ENCODE peak calls at places on chromosomes 5 and 9, in seven cellular contexts. One of them, this sample, is unnamed.
A peak's percentile ranks its signal among the peaks of the same experiment; 100 is the strongest.

GRCh38 chr5:53343187-53343586 is 137.2 kb upstream of the FST start:
- DNase-seq in astrocyte of the cerebellum: peak; percentile 96
- DNase-seq in brain microvascular endothelial cell: peak; percentile 96
- DNase-seq in Peyer's patch: no peak
- DNase-seq in heart left ventricle: no peak
- DNase-seq in tibial artery: no peak
- DNase-seq in cardiac muscle cell: peak; percentile 95
- DNase-seq in this sample: no peak

GRCh38 chr9:83188272-83188671 is 125.3 kb upstream of the RASEF start:
- DNase-seq in astrocyte of the cerebellum: no peak
- DNase-seq in brain microvascular endothelial cell: no peak
- DNase-seq in Peyer's patch: no peak
- DNase-seq in heart left ventricle: no peak
- DNase-seq in tibial artery: no peak
- DNase-seq in cardiac muscle cell: peak; percentile 23
- DNase-seq in this sample: no peak

GRCh38 chr5:175687231-175687701 is 29.4 kb downstream of the HRH2 start:
- DNase-seq in astrocyte of the cerebellum: no peak
- DNase-seq in brain microvascular endothelial cell: no peak
- DNase-seq in Peyer's patch: no peak
- DNase-seq in heart left ventricle: peak; percentile 87
- DNase-seq in tibial artery: peak; percentile 81
- DNase-seq in cardiac muscle cell: no peak
- DNase-seq in this sample: peak; percentile 88

GRCh38 chr5:134462761-134463160 is 51.1 kb upstream of the CDKN2AIPNL start:
- DNase-seq in astrocyte of the cerebellum: no peak
- DNase-seq in brain microvascular endothelial cell: no peak
- DNase-seq in Peyer's patch: no peak
- DNase-seq in heart left ventricle: no peak
- DNase-seq in tibial artery: peak; percentile 46
- DNase-seq in cardiac muscle cell: no peak
- DNase-seq in this sample: no peak

GRCh38 chr9:132071847-132072507 is 7.7 kb downstream of the MED27 start:
- DNase-seq in astrocyte of the cerebellum: no peak
- DNase-seq in brain microvascular endothelial cell: no peak
- DNase-seq in Peyer's patch: no peak
- DNase-seq in heart left ventricle: no peak
- DNase-seq in tibial artery: no peak
- DNase-seq in cardiac muscle cell: no peak
- DNase-seq in this sample: no peak

GRCh38 chr5:88671808-88672499 is 211.0 kb downstream of the MEF2C start:
- DNase-seq in astrocyte of the cerebellum: no peak
- DNase-seq in brain microvascular endothelial cell: no peak
- DNase-seq in Peyer's patch: no peak
- DNase-seq in heart left ventricle: no peak
- DNase-seq in tibial artery: no peak
- DNase-seq in cardiac muscle cell: no peak
- DNase-seq in this sample: no peak

GRCh38 chr9:114263853-114264510 is 58.9 kb upstream of the ORM1 start:
- DNase-seq in astrocyte of the cerebellum: no peak
- DNase-seq in brain microvascular endothelial cell: no peak
- DNase-seq in Peyer's patch: no peak
- DNase-seq in heart left ventricle: no peak
- DNase-seq in tibial artery: no peak
- DNase-seq in cardiac muscle cell: no peak
- DNase-seq in this sample: no peak

GRCh38 chr5:122076669-122077450 is 1.2 kb downstream of the LOX start:
- DNase-seq in astrocyte of the cerebellum: peak; percentile 68
- DNase-seq in brain microvascular endothelial cell: peak; percentile 84
- DNase-seq in Peyer's patch: no peak
- DNase-seq in heart left ventricle: peak; percentile 73
- DNase-seq in tibial artery: peak; percentile 91
- DNase-seq in cardiac muscle cell: peak; percentile 86
- DNase-seq in this sample: peak; percentile 91

GRCh38 chr5:1820926-1821325 is 19.7 kb downstream of the NDUFS6 start:
- DNase-seq in astrocyte of the cerebellum: no peak
- DNase-seq in brain microvascular endothelial cell: no peak
- DNase-seq in Peyer's patch: no peak
- DNase-seq in heart left ventricle: no peak
- DNase-seq in tibial artery: no peak
- DNase-seq in cardiac muscle cell: no peak
- DNase-seq in this sample: no peak

GRCh38 chr5:130545291-130545690 is 619.8 kb downstream of the HINT1 start:
- DNase-seq in astrocyte of the cerebellum: no peak
- DNase-seq in brain microvascular endothelial cell: no peak
- DNase-seq in Peyer's patch: no peak
- DNase-seq in heart left ventricle: no peak
- DNase-seq in tibial artery: no peak
- DNase-seq in cardiac muscle cell: no peak
- DNase-seq in this sample: no peak

GRCh38 chr9:129556576-129557191 is 64.2 kb downstream of the C9orf50 start:
- DNase-seq in astrocyte of the cerebellum: no peak
- DNase-seq in brain microvascular endothelial cell: no peak
- DNase-seq in Peyer's patch: no peak
- DNase-seq in heart left ventricle: no peak
- DNase-seq in tibial artery: no peak
- DNase-seq in cardiac muscle cell: no peak
- DNase-seq in this sample: no peak

GRCh38 chr9:6132650-6133049 is 83.0 kb upstream of the IL33 start:
- DNase-seq in astrocyte of the cerebellum: no peak
- DNase-seq in brain microvascular endothelial cell: no peak
- DNase-seq in Peyer's patch: no peak
- DNase-seq in heart left ventricle: no peak
- DNase-seq in tibial artery: no peak
- DNase-seq in cardiac muscle cell: no peak
- DNase-seq in this sample: no peak

GRCh38 chr5:79750611-79751510 is 61.2 kb downstream of the CMYA5 start:
- DNase-seq in astrocyte of the cerebellum: no peak
- DNase-seq in brain microvascular endothelial cell: no peak
- DNase-seq in Peyer's patch: no peak
- DNase-seq in heart left ventricle: no peak
- DNase-seq in tibial artery: no peak
- DNase-seq in cardiac muscle cell: no peak
- DNase-seq in this sample: no peak

GRCh38 chr9:89577363-89577762 is 27.4 kb upstream of the GADD45G start:
- DNase-seq in astrocyte of the cerebellum: no peak
- DNase-seq in brain microvascular endothelial cell: no peak
- DNase-seq in Peyer's patch: no peak
- DNase-seq in heart left ventricle: no peak
- DNase-seq in tibial artery: no peak
- DNase-seq in cardiac muscle cell: no peak
- DNase-seq in this sample: no peak

GRCh38 chr9:131273146-131273545 is 3.2 kb downstream of the FAM78A start:
- DNase-seq in astrocyte of the cerebellum: no peak
- DNase-seq in brain microvascular endothelial cell: no peak
- DNase-seq in Peyer's patch: peak; percentile 41
- DNase-seq in heart left ventricle: peak; percentile 83
- DNase-seq in tibial artery: no peak
- DNase-seq in cardiac muscle cell: no peak
- DNase-seq in this sample: no peak

GRCh38 chr9:129712595-129713524 is 40.0 kb downstream of the PTGES start:
- DNase-seq in astrocyte of the cerebellum: no peak
- DNase-seq in brain microvascular endothelial cell: peak; percentile 64
- DNase-seq in Peyer's patch: no peak
- DNase-seq in heart left ventricle: no peak
- DNase-seq in tibial artery: no peak
- DNase-seq in cardiac muscle cell: peak; percentile 52
- DNase-seq in this sample: peak; percentile 73

GRCh38 chr5:13976867-13977479 is 32.5 kb upstream of the DNAH5 start:
- DNase-seq in astrocyte of the cerebellum: peak; percentile 36
- DNase-seq in brain microvascular endothelial cell: peak; percentile 27
- DNase-seq in Peyer's patch: no peak
- DNase-seq in heart left ventricle: no peak
- DNase-seq in tibial artery: no peak
- DNase-seq in cardiac muscle cell: peak; percentile 53
- DNase-seq in this sample: no peak

GRCh38 chr9:28031521-28032177 is 458.4 kb upstream of the C9orf72 start:
- DNase-seq in astrocyte of the cerebellum: no peak
- DNase-seq in brain microvascular endothelial cell: no peak
- DNase-seq in Peyer's patch: no peak
- DNase-seq in heart left ventricle: no peak
- DNase-seq in tibial artery: no peak
- DNase-seq in cardiac muscle cell: no peak
- DNase-seq in this sample: no peak

GRCh38 chr9:237858-238345 is 23.2 kb downstream of the DOCK8 start:
- DNase-seq in astrocyte of the cerebellum: no peak
- DNase-seq in brain microvascular endothelial cell: no peak
- DNase-seq in Peyer's patch: no peak
- DNase-seq in heart left ventricle: no peak
- DNase-seq in tibial artery: no peak
- DNase-seq in cardiac muscle cell: no peak
- DNase-seq in this sample: no peak

GRCh38 chr9:110427497-110428104 is 89.9 kb upstream of the TXNDC8 start:
- DNase-seq in astrocyte of the cerebellum: no peak
- DNase-seq in brain microvascular endothelial cell: peak; percentile 52
- DNase-seq in Peyer's patch: no peak
- DNase-seq in heart left ventricle: no peak
- DNase-seq in tibial artery: no peak
- DNase-seq in cardiac muscle cell: peak; percentile 52
- DNase-seq in this sample: no peak

DNA sequence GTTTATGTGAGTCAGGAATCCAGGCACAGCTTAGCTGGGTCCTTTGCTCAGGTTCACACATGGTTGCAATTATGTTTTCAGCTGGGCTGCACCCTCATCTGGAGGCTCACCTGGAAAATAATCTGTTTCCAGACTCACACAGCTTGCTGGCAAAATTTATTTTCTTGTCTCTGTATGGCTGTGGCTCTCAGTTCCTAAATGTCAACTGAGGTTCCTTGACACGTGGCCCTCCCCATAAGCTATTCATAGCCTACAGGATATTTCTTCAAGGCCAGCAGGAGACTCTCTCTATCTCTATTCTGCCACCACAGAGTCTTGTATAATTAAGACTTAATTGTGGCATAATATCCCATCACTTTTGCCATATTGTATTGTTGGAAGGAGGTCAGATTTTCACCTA is 732.0 kb downstream of the CDH18 start:
- DNase-seq in astrocyte of the cerebellum: no peak
- DNase-seq in brain microvascular endothelial cell: no peak
- DNase-seq in Peyer's patch: no peak
- DNase-seq in heart left ventricle: no peak
- DNase-seq in tibial artery: no peak
- DNase-seq in cardiac muscle cell: no peak
- DNase-seq in this sample: no peak
- TF ChIP-seq CTCF in astrocyte of the cerebellum: no peak
- TF ChIP-seq CTCF in brain microvascular endothelial cell: no peak
- TF ChIP-seq CTCF in Peyer's patch: no peak
- TF ChIP-seq CTCF in heart left ventricle: no peak
- TF ChIP-seq CTCF in tibial artery: no peak
- TF ChIP-seq CTCF in cardiac muscle cell: no peak
- TF ChIP-seq CTCF in this sample: no peak

DNA sequence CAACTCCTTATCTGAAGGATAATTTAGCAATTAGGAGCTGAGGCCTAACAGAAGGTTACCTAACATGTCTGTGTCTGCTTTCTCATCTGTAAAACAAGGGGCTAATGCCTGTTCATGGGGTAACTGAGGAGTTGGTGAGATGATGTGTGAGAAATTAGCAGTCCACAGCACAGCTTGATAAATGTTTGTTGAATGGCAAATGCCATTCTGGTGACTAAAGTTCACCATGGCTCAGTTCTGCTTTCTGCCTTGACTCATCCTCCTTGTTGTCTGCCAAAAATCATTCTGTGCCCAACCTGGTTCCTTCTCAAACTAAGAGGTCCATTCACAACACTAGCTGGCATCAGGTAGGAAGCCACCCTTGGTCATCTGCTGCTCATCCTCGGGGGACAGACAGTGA is 552.0 kb upstream of the KLF4 start:
- DNase-seq in astrocyte of the cerebellum: peak; percentile 9
- DNase-seq in brain microvascular endothelial cell: peak; percentile 73
- DNase-seq in Peyer's patch: no peak
- DNase-seq in heart left ventricle: no peak
- DNase-seq in tibial artery: no peak
- DNase-seq in cardiac muscle cell: peak; percentile 54
- DNase-seq in this sample: no peak
- H3K4me3 ChIP-seq in astrocyte of the cerebellum: no peak overlapping the region
- H3K4me3 ChIP-seq in brain microvascular endothelial cell: no peak overlapping the region
- H3K4me3 ChIP-seq in Peyer's patch: no peak overlapping the region
- H3K4me3 ChIP-seq in heart left ventricle: no peak overlapping the region
- H3K4me3 ChIP-seq in tibial artery: no peak overlapping the region
- H3K4me3 ChIP-seq in cardiac muscle cell: no peak overlapping the region
- H3K4me3 ChIP-seq in this sample: no peak overlapping the region

DNA sequence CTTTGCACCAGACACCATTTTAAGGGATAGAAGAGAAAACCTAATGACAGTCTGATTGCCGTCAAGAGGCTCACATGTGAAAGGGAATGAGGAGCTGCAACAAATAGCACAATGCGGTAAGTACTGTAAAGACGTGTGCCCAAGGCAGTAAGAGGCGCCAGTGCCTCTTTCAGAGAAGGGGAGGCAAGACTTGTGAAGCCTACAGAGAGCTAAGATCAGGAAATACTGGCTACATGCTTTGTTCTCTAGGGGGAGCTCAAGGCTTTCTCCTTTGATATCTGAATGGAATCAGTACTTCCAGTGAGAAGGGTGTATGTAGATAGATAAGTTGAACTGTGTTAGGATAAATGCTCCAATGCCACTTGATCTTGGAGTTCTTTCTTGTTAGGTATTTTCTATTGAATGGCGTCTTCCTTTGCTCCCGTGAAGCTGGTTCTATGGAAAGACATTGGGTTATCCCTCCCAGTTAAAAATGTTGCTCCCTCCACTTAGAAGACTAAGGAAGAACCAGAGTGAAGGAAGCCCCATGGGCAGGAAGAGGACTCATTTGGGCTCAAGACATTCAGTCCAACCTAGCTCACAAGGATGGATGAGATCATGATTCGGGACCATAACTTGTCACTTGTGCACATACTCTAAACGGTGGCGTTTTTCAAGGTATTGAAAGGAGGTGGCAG is 23.5 kb upstream of the ALDOB start:
- DNase-seq in astrocyte of the cerebellum: peak; percentile 77
- DNase-seq in brain microvascular endothelial cell: peak; percentile 80
- DNase-seq in Peyer's patch: no peak
- DNase-seq in heart left ventricle: no peak
- DNase-seq in tibial artery: no peak
- DNase-seq in cardiac muscle cell: peak; percentile 81
- DNase-seq in this sample: no peak
- TF ChIP-seq CTCF in astrocyte of the cerebellum: peak; percentile 88
- TF ChIP-seq CTCF in brain microvascular endothelial cell: peak; percentile 88
- TF ChIP-seq CTCF in Peyer's patch: peak; percentile 88
- TF ChIP-seq CTCF in heart left ventricle: peak; percentile 57
- TF ChIP-seq CTCF in tibial artery: peak; percentile 78
- TF ChIP-seq CTCF in cardiac muscle cell: peak; percentile 80
- TF ChIP-seq CTCF in this sample: peak; percentile 49

DNA sequence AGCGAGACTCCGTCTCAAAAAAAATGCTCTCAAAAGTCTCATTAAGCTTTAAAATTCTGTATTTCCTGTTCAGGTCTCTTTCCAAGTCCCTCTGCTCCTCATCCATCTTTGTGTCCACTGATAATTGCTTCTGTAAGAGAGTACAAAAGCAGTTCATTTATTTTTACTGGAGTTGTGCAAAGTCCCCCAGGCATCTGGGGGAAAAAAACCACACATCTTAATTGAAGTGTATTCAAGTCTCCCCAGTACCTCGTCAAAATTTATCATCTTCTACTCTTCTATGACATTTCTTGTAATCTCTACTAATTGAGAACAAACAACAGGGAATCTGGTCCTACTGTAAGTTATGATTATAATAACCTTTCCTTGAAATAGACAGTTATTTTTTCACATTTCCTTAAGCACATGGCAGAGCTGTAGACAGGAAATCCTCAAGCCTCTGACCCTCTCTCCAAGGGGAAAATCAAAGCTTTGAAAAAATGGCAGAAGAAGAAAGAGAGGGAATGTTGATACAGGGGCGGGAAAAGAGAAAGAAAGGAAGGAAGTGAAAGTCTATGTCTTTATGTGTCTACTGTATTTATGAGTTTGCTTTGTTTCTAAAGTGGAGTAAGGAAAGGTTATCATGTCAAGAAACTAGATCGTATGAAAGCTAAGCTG is 51.5 kb downstream of the RAI14 start:
- DNase-seq in astrocyte of the cerebellum: peak; percentile 50
- DNase-seq in brain microvascular endothelial cell: no peak
- DNase-seq in Peyer's patch: no peak
- DNase-seq in heart left ventricle: no peak
- DNase-seq in tibial artery: no peak
- DNase-seq in cardiac muscle cell: no peak
- DNase-seq in this sample: no peak
- H3K4me3 ChIP-seq in astrocyte of the cerebellum: no peak overlapping the region
- H3K4me3 ChIP-seq in brain microvascular endothelial cell: no peak overlapping the region
- H3K4me3 ChIP-seq in Peyer's patch: no peak overlapping the region
- H3K4me3 ChIP-seq in heart left ventricle: no peak overlapping the region
- H3K4me3 ChIP-seq in tibial artery: no peak overlapping the region
- H3K4me3 ChIP-seq in cardiac muscle cell: no peak overlapping the region
- H3K4me3 ChIP-seq in this sample: no peak overlapping the region

This sample was measured in coronary artery.